ENCODE peak calls at places on chromosome 14, in four cellular contexts. One of them, this sample, is unnamed.

GRCh38 chr14:98947911-98948595 is 323.9 kb downstream of the BCL11B start:
- DNase-seq in glutamatergic neuron: no peak
- DNase-seq in fibroblast of lung: no peak
- DNase-seq in spleen: no peak
- DNase-seq in this sample: no peak

GRCh38 chr14:34043627-34044372 is 92.9 kb upstream of the EGLN3 start:
- DNase-seq in spleen: no peak
- DNase-seq in glutamatergic neuron: no peak
- DNase-seq in fibroblast of lung: no peak
- DNase-seq in this sample: no peak

GRCh38 chr14:106417224-106418049 is 891.1 kb downstream of the TMEM121 start:
- DNase-seq in fibroblast of lung: no peak
- DNase-seq in glutamatergic neuron: no peak
- DNase-seq in spleen: peak; percentile 87
- DNase-seq in this sample: no peak

GRCh38 chr14:77059276-77059934 is 30.9 kb upstream of the IRF2BPL start:
- DNase-seq in spleen: no peak
- DNase-seq in fibroblast of lung: peak; percentile 90
- DNase-seq in glutamatergic neuron: peak; percentile 45
- DNase-seq in this sample: no peak

GRCh38 chr14:55481769-55482168 is 41.4 kb upstream of the TBPL2 start:
- DNase-seq in fibroblast of lung: no peak
- DNase-seq in spleen: no peak
- DNase-seq in glutamatergic neuron: no peak
- DNase-seq in this sample: no peak

GRCh38 chr14:97056086-97056485 is 258.9 kb downstream of the VRK1 start:
- DNase-seq in fibroblast of lung: no peak
- DNase-seq in glutamatergic neuron: no peak
- DNase-seq in spleen: no peak
- DNase-seq in this sample: no peak

GRCh38 chr14:41549821-41550597 is 56.7 kb upstream of the LRFN5 start:
- DNase-seq in spleen: no peak
- DNase-seq in fibroblast of lung: peak; percentile 51
- DNase-seq in glutamatergic neuron: no peak
- DNase-seq in this sample: no peak

GRCh38 chr14:38254565-38255407 is 1.1 kb downstream of the CLEC14A start:
- DNase-seq in spleen: peak; percentile 72
- DNase-seq in glutamatergic neuron: peak; percentile 34
- DNase-seq in fibroblast of lung: peak; percentile 40
- DNase-seq in this sample: no peak

GRCh38 chr14:35387209-35387608 is 17.3 kb downstream of the NFKBIA start:
- DNase-seq in spleen: no peak
- DNase-seq in fibroblast of lung: no peak
- DNase-seq in glutamatergic neuron: no peak
- DNase-seq in this sample: no peak

DNA sequence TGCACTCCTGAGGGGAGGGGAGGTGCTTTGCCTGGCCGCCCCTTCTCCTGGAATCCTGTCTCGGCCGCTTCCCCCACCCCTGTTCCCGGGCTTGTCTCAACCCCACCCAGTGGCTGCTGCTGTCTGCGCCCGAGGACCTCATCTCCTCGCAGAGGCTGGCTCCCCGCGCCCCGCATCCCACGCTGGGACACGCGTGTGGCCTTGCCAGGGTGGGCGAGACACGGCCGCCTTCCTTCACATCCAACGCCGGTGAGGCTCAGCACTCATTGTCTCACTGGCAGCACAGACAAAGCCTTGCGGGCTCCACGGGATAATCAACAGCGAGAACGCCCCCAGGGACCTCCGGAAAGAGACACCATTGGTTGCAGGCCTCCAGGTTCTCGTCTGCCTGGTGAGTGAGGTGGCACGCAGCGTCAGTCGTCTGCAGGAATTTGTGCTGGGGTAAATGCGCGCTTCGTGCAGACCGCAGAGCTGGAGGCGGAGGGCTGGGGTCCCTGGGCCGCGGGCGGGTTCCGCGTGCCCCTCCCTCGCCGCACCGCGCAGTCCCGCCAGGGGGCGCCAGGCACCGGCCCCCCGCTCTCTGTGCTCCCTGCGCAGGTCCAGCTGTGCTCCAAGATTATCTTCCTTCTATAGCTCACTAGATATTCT is 26.8 kb downstream of the CCDC177 start:
- DNase-seq in fibroblast of lung: no peak
- DNase-seq in glutamatergic neuron: peak; percentile 86
- DNase-seq in spleen: no peak
- DNase-seq in this sample: no peak
- TF ChIP-seq CTCF in fibroblast of lung: peak; percentile 48
- TF ChIP-seq CTCF in glutamatergic neuron: peak; percentile 97
- TF ChIP-seq CTCF in spleen: no peak
- TF ChIP-seq CTCF in this sample: peak; percentile 85

DNA sequence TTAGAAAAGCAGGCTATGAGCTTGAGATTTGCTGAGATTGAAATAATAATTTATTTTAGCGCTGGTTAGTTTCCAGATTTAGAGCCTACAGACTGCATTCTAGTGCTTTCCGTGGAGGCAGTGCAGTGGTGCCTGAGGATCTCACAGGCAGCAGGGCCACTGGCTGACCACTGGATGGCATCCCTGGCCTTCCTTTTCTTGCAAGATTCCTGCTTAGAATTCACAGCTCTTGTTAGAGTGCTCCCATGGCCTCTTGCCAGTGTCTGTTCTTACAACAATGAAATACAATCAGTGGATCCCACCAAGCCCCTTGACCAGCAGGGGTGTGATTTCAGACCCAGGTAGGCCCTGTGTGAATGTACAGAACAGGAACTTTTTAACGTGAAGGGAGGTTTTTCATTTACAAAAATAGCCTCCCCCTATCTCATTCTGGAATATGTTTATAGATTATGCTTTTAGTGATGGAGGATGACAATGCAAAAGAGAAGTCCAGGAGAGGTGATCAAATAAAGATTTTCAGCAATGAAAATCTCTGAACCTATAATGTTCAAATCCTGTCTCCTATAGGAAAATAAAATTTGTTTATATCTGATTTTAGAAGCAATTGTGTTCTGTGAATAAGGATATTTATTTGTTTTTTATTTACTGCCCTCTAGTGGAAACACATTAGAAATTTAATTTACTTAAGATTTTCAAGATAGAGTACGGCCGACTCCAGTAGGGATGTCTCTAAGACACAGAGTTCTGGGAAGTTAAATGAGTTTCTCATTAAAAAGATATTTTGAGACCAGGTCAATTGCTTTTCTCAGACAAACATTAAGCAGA is 362.2 kb upstream of the STXBP6 start:
- DNase-seq in fibroblast of lung: peak; percentile 11
- DNase-seq in glutamatergic neuron: peak; percentile 69
- DNase-seq in spleen: no peak
- DNase-seq in this sample: no peak
- TF ChIP-seq CTCF in fibroblast of lung: no peak
- TF ChIP-seq CTCF in glutamatergic neuron: peak; percentile 66
- TF ChIP-seq CTCF in spleen: no peak
- TF ChIP-seq CTCF in this sample: peak; percentile 76

DNA sequence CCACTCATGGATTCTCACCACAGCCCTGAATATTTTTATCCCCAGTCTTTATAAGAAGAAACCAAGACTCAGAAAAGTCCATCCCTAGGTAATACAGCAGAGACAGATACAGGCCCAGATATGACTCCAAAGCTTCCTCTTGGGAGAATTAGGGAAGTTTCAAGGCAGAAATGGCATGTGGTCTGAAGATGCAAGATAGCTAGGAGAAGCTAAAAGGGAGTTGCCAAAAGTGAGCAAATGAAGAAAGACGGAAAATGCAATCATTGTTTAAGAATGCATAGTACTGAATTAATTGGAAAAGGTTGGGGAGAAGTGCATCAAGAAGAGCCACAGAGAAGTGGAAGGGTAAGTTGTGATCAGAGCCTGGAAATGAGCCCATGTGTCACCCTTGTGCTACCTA is 189.3 kb upstream of the CDKN3 start:
- DNase-seq in fibroblast of lung: no peak
- DNase-seq in glutamatergic neuron: no peak
- DNase-seq in spleen: no peak
- DNase-seq in this sample: no peak
- TF ChIP-seq CTCF in fibroblast of lung: no peak
- TF ChIP-seq CTCF in glutamatergic neuron: no peak
- TF ChIP-seq CTCF in spleen: no peak
- TF ChIP-seq CTCF in this sample: no peak

GRCh38 chr14:61461808-61462275 is 140.5 kb downstream of the PRKCH start:
- DNase-seq in fibroblast of lung: peak; percentile 85
- DNase-seq in glutamatergic neuron: no peak
- DNase-seq in spleen: no peak
- DNase-seq in this sample: no peak
- TF ChIP-seq CTCF in fibroblast of lung: peak; percentile 48
- TF ChIP-seq CTCF in glutamatergic neuron: peak; percentile 93
- TF ChIP-seq CTCF in spleen: peak; percentile 90
- TF ChIP-seq CTCF in this sample: peak; percentile 89

GRCh38 chr14:71320107-71320733 is 413.0 kb downstream of the PCNX1 start:
- DNase-seq in glutamatergic neuron: peak; percentile 98
- DNase-seq in spleen: peak; percentile 100
- DNase-seq in fibroblast of lung: peak; percentile 99
- DNase-seq in this sample: peak; percentile 99

GRCh38 chr14:71318097-71318459 is 410.8 kb downstream of the PCNX1 start:
- DNase-seq in fibroblast of lung: no peak
- DNase-seq in glutamatergic neuron: no peak
- DNase-seq in spleen: no peak
- DNase-seq in this sample: no peak

GRCh38 chr14:71320734-71321555 is 413.7 kb downstream of the PCNX1 start:
- DNase-seq in fibroblast of lung: peak; percentile 63
- DNase-seq in glutamatergic neuron: peak; percentile 57
- DNase-seq in spleen: peak; percentile 94
- DNase-seq in this sample: no peak

GRCh38 chr14:71321556-71322315 is 414.5 kb downstream of the PCNX1 start:
- DNase-seq in fibroblast of lung: peak; percentile 45
- DNase-seq in spleen: no peak
- DNase-seq in glutamatergic neuron: no peak
- DNase-seq in this sample: no peak

GRCh38 chr14:71319646-71320045 is 412.4 kb downstream of the PCNX1 start:
- DNase-seq in glutamatergic neuron: no peak
- DNase-seq in spleen: no peak
- DNase-seq in fibroblast of lung: no peak
- DNase-seq in this sample: no peak
- TF ChIP-seq CTCF in glutamatergic neuron: no peak
- TF ChIP-seq CTCF in spleen: no peak
- TF ChIP-seq CTCF in fibroblast of lung: no peak
- TF ChIP-seq CTCF in this sample: peak; percentile 46

This sample was measured in chondrocyte.